ENCODE peak calls at places on chromosomes 2 and 18, in six cellular contexts. A, K, O, E, R and Z are unnamed samples.

GRCh38 chr18:43481069-43481468 is 203.8 kb upstream of the SYT4 start:
- DNase-seq in K (no peak), O (no peak), R (no peak), E (no peak), A (no peak), Z (no peak)

GRCh38 chr2:209600257-209601180 is 171.1 kb upstream of the UNC80 start:
- DNase-seq in O (no peak), E (no peak), A (no peak), R (no peak), K (no peak), Z (no peak)

GRCh38 chr2:128440666-128441340 is 122.1 kb upstream of the HS6ST1 start:
- DNase-seq in R (peak; percentile 43), A (no peak), O (no peak), E (peak; percentile 73), K (peak; percentile 61), Z (no peak)

GRCh38 chr2:64620661-64621060 is 33.1 kb downstream of the SERTAD2 start:
- DNase-seq in K (no peak), R (peak; percentile 13), A (no peak), E (no peak), O (no peak), Z (no peak)

GRCh38 chr2:218471070-218471469 is 52.1 kb downstream of the VIL1 start:
- DNase-seq in E (no peak), K (no peak), A (no peak), O (no peak), R (no peak), Z (no peak)

GRCh38 chr18:59140287-59140885 is 702 bp downstream of the SEC11C start:
- DNase-seq in R (peak; percentile 77), O (no peak), K (no peak), A (peak; percentile 61), E (no peak), Z (no peak)

GRCh38 chr2:231902598-231902997 is 23.6 kb downstream of the NPPC start:
- DNase-seq in R (no peak), K (no peak), E (peak; percentile 21), O (peak; percentile 11), A (no peak), Z (no peak)

GRCh38 chr2:215920244-215921100 is 92.9 kb downstream of the MREG start:
- DNase-seq in K (peak; percentile 69), R (peak; percentile 89), A (peak; percentile 87), E (peak; percentile 83), O (no peak), Z (peak; percentile 85)

GRCh38 chr2:191942114-191943103 is 95.5 kb upstream of the CAVIN2 start:
- DNase-seq in A (peak; percentile 27), E (no peak), O (no peak), R (no peak), K (no peak), Z (no peak)

GRCh38 chr2:172995323-172996244 is 80.1 kb upstream of the MAP3K20 start:
- DNase-seq in E (no peak), K (no peak), O (no peak), A (peak; percentile 90), R (no peak), Z (peak; percentile 24)

GRCh38 chr2:113124181-113124961 is 3.0 kb upstream of the IL1RN start:
- DNase-seq in E (no peak), K (no peak), A (peak; percentile 85), O (no peak), R (no peak), Z (no peak)

GRCh38 chr2:238261718-238262375 is 22.0 kb upstream of the HES6 start:
- DNase-seq in A (no peak), E (no peak), O (peak; percentile 50), R (no peak), K (no peak), Z (no peak)

GRCh38 chr2:27041708-27042107 is 8.9 kb downstream of the TMEM214 start:
- DNase-seq in E (no peak), R (no peak), A (peak; percentile 10), K (no peak), O (no peak), Z (no peak)

GRCh38 chr2:46296216-46296839 is 879 bp upstream of the EPAS1 start:
- DNase-seq in E (peak; percentile 84), K (peak; percentile 84), A (no peak), R (peak; percentile 81), O (peak; percentile 84), Z (peak; percentile 66)

GRCh38 chr2:109517118-109517889 is 96.5 kb downstream of the SEPTIN10 start:
- DNase-seq in R (peak; percentile 80), K (no peak), O (no peak), E (no peak), A (no peak), Z (no peak)
- H3K27ac ChIP-seq in R (no peak overlapping the region), K (no peak overlapping the region), O (no peak overlapping the region), E (no peak overlapping the region), A (no peak overlapping the region), Z (no peak overlapping the region)

GRCh38 chr18:49562481-49563129 is 748 bp downstream of the LIPG start:
- DNase-seq in E (no peak), O (no peak), R (peak; percentile 77), A (peak; percentile 9), K (no peak), Z (no peak)

GRCh38 chr18:49563701-49564100 is 1.8 kb downstream of the LIPG start:
- DNase-seq in E (no peak), O (no peak), K (no peak), R (no peak), A (no peak), Z (no peak)

GRCh38 chr18:49564435-49564834 is 2.6 kb downstream of the LIPG start:
- DNase-seq in E (no peak), O (no peak), A (no peak), R (no peak), K (no peak), Z (no peak)

GRCh38 chr18:49561377-49562193 is at the start of gene LIPG:
- DNase-seq in K (peak; percentile 69), R (peak; percentile 94), A (peak; percentile 74), O (peak; percentile 69), E (no peak), Z (peak; percentile 52)

GRCh38 chr18:49563130-49563540 is 1.3 kb downstream of the LIPG start:
- DNase-seq in E (no peak), K (no peak), A (peak; percentile 42), R (no peak), O (no peak), Z (no peak)
- H3K4me3 ChIP-seq in E (no peak overlapping the region), K (peak overlapping the region; percentile 50), A (no peak overlapping the region), R (peak overlapping the region; percentile 81), O (no peak overlapping the region), Z (no peak overlapping the region)

DNA sequence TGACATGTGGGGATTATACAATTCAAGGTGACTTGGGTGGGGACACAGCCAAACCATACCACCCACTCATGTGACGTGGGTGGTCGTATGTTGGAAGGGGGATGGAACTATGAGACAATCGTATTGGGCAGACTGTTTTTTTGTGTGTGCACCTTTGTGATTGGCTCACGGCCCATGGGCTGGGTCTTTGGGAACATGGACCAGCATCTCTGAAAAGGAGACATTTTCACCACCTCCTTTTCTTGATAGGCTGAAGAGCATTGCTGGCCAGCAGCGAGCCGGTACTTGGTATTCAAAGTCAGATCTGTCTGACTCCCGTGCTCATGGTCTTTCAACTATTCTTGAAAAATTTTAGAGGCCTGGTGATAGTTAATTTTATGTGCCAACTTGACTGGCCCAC is 62.1 kb downstream of the DIPK1C start:
- DNase-seq in A (no peak), O (no peak), K (no peak), E (no peak), R (no peak), Z (no peak)
- H3K27me3 ChIP-seq in A (peaks cover 36% of the 10 kb centered on the region), O (no peaks in the 10 kb centered on the region), K (no peaks in the 10 kb centered on the region), E (no peaks in the 10 kb centered on the region), R (no peaks in the 10 kb centered on the region), Z (no peaks in the 10 kb centered on the region)

GRCh38 chr18:3248670-3249359 is 1.2 kb downstream of the MYL12A start:
- DNase-seq in K (no peak), E (no peak), O (no peak), R (no peak), A (peak; percentile 70), Z (no peak)
- H3K27ac ChIP-seq in K (peak overlapping the region; percentile 97), E (peak overlapping the region; percentile 93), O (peak overlapping the region; percentile 100), R (no peak overlapping the region), A (peak overlapping the region; percentile 95), Z (peak overlapping the region; percentile 97)

GRCh38 chr2:156476516-156477206 is 40.5 kb downstream of the GPD2 start:
- DNase-seq in R (no peak), K (no peak), O (no peak), A (peak; percentile 73), E (no peak), Z (no peak)

GRCh38 chr2:156472686-156473085 is 36.5 kb downstream of the GPD2 start:
- DNase-seq in O (no peak), A (no peak), K (no peak), E (no peak), R (no peak), Z (no peak)

GRCh38 chr2:156474316-156474715 is 38.1 kb downstream of the GPD2 start:
- DNase-seq in A (no peak), R (no peak), O (no peak), E (no peak), K (no peak), Z (no peak)

GRCh38 chr2:156473445-156473844 is 37.3 kb downstream of the GPD2 start:
- DNase-seq in R (no peak), A (no peak), K (no peak), E (no peak), O (no peak), Z (no peak)

GRCh38 chr2:156476021-156476420 is 39.8 kb downstream of the GPD2 start:
- DNase-seq in O (no peak), E (no peak), R (no peak), K (no peak), A (no peak), Z (no peak)
- H3K4me3 ChIP-seq in O (no peak overlapping the region), E (no peak overlapping the region), R (peak overlapping the region; percentile 21), K (no peak overlapping the region), A (no peak overlapping the region), Z (no peak overlapping the region)

GRCh38 chr2:38439807-38440300 is 62.8 kb upstream of the ATL2 start:
- DNase-seq in E (no peak), O (no peak), K (no peak), A (no peak), R (no peak), Z (no peak)
- H3K27me3 ChIP-seq in E (no peaks in the 10 kb centered on the region), O (no peaks in the 10 kb centered on the region), K (no peaks in the 10 kb centered on the region), A (peaks cover 77% of the 10 kb centered on the region), R (no peaks in the 10 kb centered on the region), Z (no peaks in the 10 kb centered on the region)

GRCh38 chr2:3584076-3584475 is 9.0 kb downstream of the RPS7 start:
- DNase-seq in O (no peak), E (no peak), A (no peak), K (no peak), R (no peak), Z (no peak)
- H3K27ac ChIP-seq in O (no peak overlapping the region), E (no peak overlapping the region), A (no peak overlapping the region), K (no peak overlapping the region), R (no peak overlapping the region), Z (peak overlapping the region; percentile 68)

GRCh38 chr2:131389657-131390056 is 25.7 kb upstream of the RAB6D start:
- DNase-seq in E (peak; percentile 51), A (no peak), O (no peak), K (no peak), R (peak; percentile 27), Z (no peak)

GRCh38 chr2:131394147-131394931 is 30.4 kb upstream of the RAB6D start:
- DNase-seq in K (no peak), E (no peak), O (no peak), R (peak; percentile 87), A (peak; percentile 30), Z (no peak)
- H3K4me3 ChIP-seq in K (no peak overlapping the region), E (no peak overlapping the region), O (no peak overlapping the region), R (no peak overlapping the region), A (peak overlapping the region; percentile 45), Z (peak overlapping the region; percentile 9)